ENCODE peak calls at places on chromosome X, in five cellular contexts. Z, J, W, V and Q are unnamed samples.
A peak's percentile ranks its signal among the peaks of the same experiment; 100 is the strongest.

GRCh38 chrX:135449637-135450550 is 28.1 kb downstream of the SMIM10L2A start:
- DNase-seq in V (no peak), Z (no peak), J (no peak), W (no peak), Q (no peak)

GRCh38 chrX:104254442-104255115 is at the start of gene ESX1:
- DNase-seq in J (no peak), Z (no peak), W (no peak), V (no peak), Q (no peak)

GRCh38 chrX:71541546-71542022 is 8.7 kb downstream of the OGT start:
- DNase-seq in Z (no peak), W (no peak), J (no peak), V (peak; percentile 43), Q (no peak)

GRCh38 chrX:64205441-64205734 is at the start of gene AMER1:
- DNase-seq in J (no peak), Z (no peak), W (no peak), V (no peak), Q (no peak)

GRCh38 chrX:17375631-17376380 is 806 bp downstream of the NHS start:
- DNase-seq in W (no peak), V (peak; percentile 19), Z (peak; percentile 24), J (no peak), Q (peak; percentile 69)

GRCh38 chrX:104668550-104668949 is 102.6 kb downstream of the IL1RAPL2 start:
- DNase-seq in Z (no peak), W (no peak), J (no peak), V (peak; percentile 35), Q (no peak)

GRCh38 chrX:129360175-129360574 is 163.1 kb downstream of the SMARCA1 start:
- DNase-seq in Z (peak; percentile 34), V (peak; percentile 62), W (no peak), J (peak; percentile 26), Q (no peak)

GRCh38 chrX:78769933-78770332 is 22.4 kb downstream of the LPAR4 start:
- DNase-seq in Z (no peak), J (no peak), V (no peak), W (no peak), Q (no peak)

GRCh38 chrX:40105791-40106676 is 8.3 kb upstream of the BCOR start:
- DNase-seq in V (peak; percentile 62), W (peak; percentile 41), J (peak; percentile 69), Z (peak; percentile 75), Q (peak; percentile 78)

GRCh38 chrX:48068096-48068887 is 3.1 kb downstream of the ZNF630 start:
- DNase-seq in W (no peak), J (no peak), V (no peak), Z (peak; percentile 10), Q (no peak)

GRCh38 chrX:70033348-70033747 is 16.4 kb downstream of the AWAT2 start:
- DNase-seq in Z (peak; percentile 52), W (no peak), J (peak; percentile 18), V (peak; percentile 49), Q (no peak)

GRCh38 chrX:67545772-67546495 is 2.1 kb downstream of the AR start:
- DNase-seq in V (no peak), W (no peak), Z (no peak), J (no peak), Q (no peak)

GRCh38 chrX:50579955-50580354 is 109.3 kb upstream of the DGKK start:
- DNase-seq in V (peak; percentile 79), W (no peak), Z (peak; percentile 54), J (peak; percentile 19), Q (no peak)

GRCh38 chrX:63657821-63658220 is 127.2 kb downstream of the ARHGEF9 start:
- DNase-seq in V (peak; percentile 70), Z (no peak), W (no peak), J (no peak), Q (no peak)

GRCh38 chrX:110402091-110402854 is 43.6 kb downstream of the RTL9 start:
- DNase-seq in Z (peak; percentile 35), J (no peak), W (no peak), V (peak; percentile 76), Q (no peak)

GRCh38 chrX:31228415-31228832 is 156.6 kb upstream of the FTHL17 start:
- DNase-seq in W (no peak), J (no peak), Z (no peak), V (no peak), Q (no peak)

GRCh38 chrX:154398668-154399526 is 720 bp downstream of the RPL10 start:
- DNase-seq in V (peak; percentile 77), W (peak; percentile 63), J (peak; percentile 82), Z (peak; percentile 78), Q (peak; percentile 86)

GRCh38 chrX:74343970-74344622 is 40.1 kb downstream of the ZCCHC13 start:
- DNase-seq in V (peak; percentile 96), Z (peak; percentile 67), J (peak; percentile 50), W (no peak), Q (no peak)

GRCh38 chrX:48548871-48549270 is 9.4 kb downstream of the TBC1D25 start:
- DNase-seq in V (no peak), Z (no peak), J (no peak), W (no peak), Q (no peak)

GRCh38 chrX:70066646-70067045 is 4.4 kb downstream of the OTUD6A start:
- DNase-seq in V (no peak), J (no peak), Z (no peak), W (no peak), Q (no peak)

GRCh38 chrX:130402211-130402684 is 461 bp downstream of the RBMX2 start:
- DNase-seq in Z (no peak), W (no peak), V (no peak), J (no peak), Q (no peak)

GRCh38 chrX:154727418-154728323 is 23.2 kb downstream of the GAB3 start:
- DNase-seq in J (no peak), V (peak; percentile 90), Z (no peak), W (no peak), Q (no peak)

GRCh38 chrX:123962006-123962485 is 540 bp downstream of the STAG2 start:
- DNase-seq in Z (no peak), W (no peak), J (no peak), V (no peak), Q (no peak)

GRCh38 chrX:9372866-9373265 is 92.0 kb upstream of the TBL1X start:
- DNase-seq in V (no peak), W (no peak), Z (no peak), J (no peak), Q (no peak)

GRCh38 chrX:147403075-147403474 is 508.6 kb upstream of the FMR1 start:
- DNase-seq in W (no peak), J (no peak), Z (no peak), V (peak; percentile 30), Q (no peak)

GRCh38 chrX:153829799-153830631 is at the start of gene PDZD4:
- DNase-seq in J (no peak), W (no peak), Z (peak; percentile 48), V (no peak), Q (no peak)

GRCh38 chrX:93454509-93454908 is 218.9 kb downstream of the NAP1L3 start:
- DNase-seq in J (no peak), Z (no peak), V (no peak), W (no peak), Q (no peak)

GRCh38 chrX:135985123-135985973 is at the start of gene SLC9A6:
- DNase-seq in V (peak; percentile 48), Z (peak; percentile 80), J (peak; percentile 72), W (peak; percentile 64), Q (peak; percentile 75)

GRCh38 chrX:13223868-13224555 is 95.8 kb downstream of the ATXN3L start:
- DNase-seq in W (no peak), V (peak; percentile 95), J (no peak), Z (no peak), Q (no peak)

GRCh38 chrX:123339201-123339905 is 155.3 kb downstream of the GRIA3 start:
- DNase-seq in V (peak; percentile 22), J (no peak), Z (no peak), W (no peak), Q (no peak)

GRCh38 chrX:10582215-10582733 is 38.1 kb downstream of the MID1 start:
- DNase-seq in J (no peak), V (no peak), W (no peak), Z (no peak), Q (no peak)

GRCh38 chrX:102155806-102156179 is at the start of gene BEX5:
- DNase-seq in W (peak; percentile 15), V (peak; percentile 12), Z (peak; percentile 21), J (peak; percentile 47), Q (no peak)

GRCh38 chrX:425056-425455 is 38.3 kb upstream of the PPP2R3B start:
- DNase-seq in V (no peak), Z (no peak), J (no peak), W (no peak), Q (no peak)

GRCh38 chrX:68681443-68681941 is 34.0 kb downstream of the STARD8 start:
- DNase-seq in Z (no peak), W (no peak), V (no peak), J (no peak), Q (no peak)

GRCh38 chrX:103607385-103608304 is at the start of gene TCEAL3:
- DNase-seq in V (no peak), J (peak; percentile 37), W (peak; percentile 51), Z (peak; percentile 61), Q (no peak)

GRCh38 chrX:47664737-47665136 is 5.8 kb upstream of the UXT start:
- DNase-seq in J (no peak), Z (no peak), W (no peak), V (no peak), Q (no peak)

GRCh38 chrX:153777261-153778090 is 3.4 kb upstream of the SRPK3 start:
- DNase-seq in V (no peak), W (no peak), J (no peak), Z (peak; percentile 2), Q (no peak)